ENCODE peak calls at places on chromosomes 5 and 9, in four cellular contexts. I is NCI-H1694 treated with DMSO at 0.1 percent for 48 hours, A is GM23248, B is kidney glomerular epithelial cell. K is an unnamed sample.

GRCh38 chr9:96448546-96449170 is 1.3 kb upstream of the HABP4 start:
- DNase-seq in A (peak), I (no peak), B (no peak), K (no peak)

GRCh38 chr5:90547072-90547536 is 11.5 kb upstream of the ADGRV1 start:
- DNase-seq in I (no peak), B (no peak), A (no peak), K (no peak)

GRCh38 chr5:74031536-74031935 is 405.5 kb downstream of the ARHGEF28 start:
- DNase-seq in I (no peak), A (no peak), B (no peak), K (no peak)

GRCh38 chr9:135887585-135888050 is 19.7 kb downstream of the CAMSAP1 start:
- DNase-seq in B (no peak), A (no peak), I (no peak), K (peak)

GRCh38 chr9:136934247-136934646 is 10.3 kb downstream of the FBXW5 start:
- DNase-seq in I (no peak), B (no peak), A (no peak), K (no peak)

GRCh38 chr9:87236546-87236945 is 261.1 kb upstream of the DAPK1 start:
- DNase-seq in B (no peak), I (no peak), A (peak), K (no peak)

GRCh38 chr9:124570942-124571666 is 63.9 kb upstream of the NR5A1 start:
- DNase-seq in B (no peak), A (no peak), I (no peak), K (no peak)

GRCh38 chr5:143036146-143036927 is 266.2 kb downstream of the ARHGAP26 start:
- DNase-seq in I (no peak), A (no peak), B (no peak), K (no peak)

GRCh38 chr9:109411069-109411761 is 86.9 kb downstream of the PTPN3 start:
- DNase-seq in B (no peak), I (no peak), A (no peak), K (no peak)

GRCh38 chr9:111940697-111941096 is 44.1 kb downstream of the UGCG start:
- DNase-seq in B (no peak), I (no peak), A (peak), K (no peak)